ENCODE peak calls at places on chromosomes 7 and 10, in nine cellular contexts. One of them, this sample, is unnamed. For H3K36me3, the result is how much of the 10 kb centered on the place peaks cover.

GRCh38 chr10:69416695-69417094 is at the start of gene TACR2:
- DNase-seq in suprapubic skin: no peak
- DNase-seq in breast epithelium: no peak
- DNase-seq in HepG2: no peak
- DNase-seq in body of pancreas: no peak
- DNase-seq in IMR-90: no peak
- DNase-seq in Peyer's patch: no peak
- DNase-seq in gastrocnemius medialis: no peak
- DNase-seq in sigmoid colon: peak
- DNase-seq in this sample: no peak

GRCh38 chr10:106682175-106682574 is 482.3 kb downstream of the SORCS1 start:
- DNase-seq in sigmoid colon: no peak
- DNase-seq in body of pancreas: no peak
- DNase-seq in suprapubic skin: no peak
- DNase-seq in breast epithelium: no peak
- DNase-seq in Peyer's patch: no peak
- DNase-seq in IMR-90: peak
- DNase-seq in HepG2: no peak
- DNase-seq in gastrocnemius medialis: no peak
- DNase-seq in this sample: no peak

GRCh38 chr10:66714741-66715140 is 211.1 kb upstream of the LRRTM3 start:
- DNase-seq in suprapubic skin: no peak
- DNase-seq in breast epithelium: no peak
- DNase-seq in HepG2: no peak
- DNase-seq in body of pancreas: no peak
- DNase-seq in gastrocnemius medialis: no peak
- DNase-seq in IMR-90: peak
- DNase-seq in sigmoid colon: no peak
- DNase-seq in Peyer's patch: no peak
- DNase-seq in this sample: no peak

GRCh38 chr7:80552304-80552703 is 40.4 kb upstream of the GNAT3 start:
- DNase-seq in gastrocnemius medialis: no peak
- DNase-seq in breast epithelium: no peak
- DNase-seq in sigmoid colon: no peak
- DNase-seq in body of pancreas: no peak
- DNase-seq in suprapubic skin: no peak
- DNase-seq in IMR-90: peak
- DNase-seq in HepG2: no peak
- DNase-seq in Peyer's patch: no peak
- DNase-seq in this sample: no peak

GRCh38 chr7:98034044-98035035 is 44.3 kb upstream of the OCM2 start:
- DNase-seq in IMR-90: no peak
- DNase-seq in gastrocnemius medialis: no peak
- DNase-seq in suprapubic skin: no peak
- DNase-seq in breast epithelium: peak
- DNase-seq in sigmoid colon: no peak
- DNase-seq in Peyer's patch: no peak
- DNase-seq in body of pancreas: no peak
- DNase-seq in HepG2: no peak
- DNase-seq in this sample: no peak

GRCh38 chr10:123301077-123301875 is 147.1 kb downstream of the BUB3 start:
- DNase-seq in HepG2: no peak
- DNase-seq in gastrocnemius medialis: no peak
- DNase-seq in sigmoid colon: no peak
- DNase-seq in breast epithelium: no peak
- DNase-seq in IMR-90: no peak
- DNase-seq in Peyer's patch: no peak
- DNase-seq in body of pancreas: peak
- DNase-seq in suprapubic skin: no peak
- DNase-seq in this sample: no peak

GRCh38 chr7:38502289-38502688 is 128.9 kb downstream of the AMPH start:
- DNase-seq in IMR-90: no peak
- DNase-seq in body of pancreas: no peak
- DNase-seq in Peyer's patch: no peak
- DNase-seq in suprapubic skin: no peak
- DNase-seq in HepG2: no peak
- DNase-seq in breast epithelium: no peak
- DNase-seq in gastrocnemius medialis: no peak
- DNase-seq in sigmoid colon: no peak
- DNase-seq in this sample: no peak

GRCh38 chr10:121702351-121703320 is 104.4 kb upstream of the FGFR2 start:
- DNase-seq in HepG2: peak
- DNase-seq in sigmoid colon: no peak
- DNase-seq in gastrocnemius medialis: no peak
- DNase-seq in Peyer's patch: no peak
- DNase-seq in body of pancreas: no peak
- DNase-seq in IMR-90: peak
- DNase-seq in suprapubic skin: no peak
- DNase-seq in breast epithelium: no peak
- DNase-seq in this sample: no peak

GRCh38 chr7:111113263-111114017 is 22.5 kb downstream of the LRRN3 start:
- DNase-seq in sigmoid colon: no peak
- DNase-seq in body of pancreas: no peak
- DNase-seq in HepG2: peak
- DNase-seq in suprapubic skin: no peak
- DNase-seq in breast epithelium: no peak
- DNase-seq in IMR-90: peak
- DNase-seq in Peyer's patch: no peak
- DNase-seq in gastrocnemius medialis: no peak
- DNase-seq in this sample: no peak

GRCh38 chr7:111560773-111561658 is 1.3 kb downstream of the IMMP2L start:
- DNase-seq in gastrocnemius medialis: no peak
- DNase-seq in Peyer's patch: no peak
- DNase-seq in HepG2: peak
- DNase-seq in breast epithelium: no peak
- DNase-seq in suprapubic skin: no peak
- DNase-seq in body of pancreas: no peak
- DNase-seq in IMR-90: peak
- DNase-seq in sigmoid colon: no peak
- DNase-seq in this sample: no peak

GRCh38 chr7:77827999-77828398 is 29.4 kb downstream of the PHTF2 start:
- DNase-seq in IMR-90: no peak
- DNase-seq in sigmoid colon: no peak
- DNase-seq in breast epithelium: no peak
- DNase-seq in suprapubic skin: no peak
- DNase-seq in Peyer's patch: no peak
- DNase-seq in HepG2: no peak
- DNase-seq in gastrocnemius medialis: no peak
- DNase-seq in body of pancreas: no peak
- DNase-seq in this sample: no peak

GRCh38 chr7:5429857-5430611 is 6.4 kb upstream of the TNRC18 start:
- DNase-seq in suprapubic skin: no peak
- DNase-seq in breast epithelium: peak
- DNase-seq in HepG2: no peak
- DNase-seq in gastrocnemius medialis: no peak
- DNase-seq in Peyer's patch: peak
- DNase-seq in body of pancreas: no peak
- DNase-seq in sigmoid colon: peak
- DNase-seq in IMR-90: peak
- DNase-seq in this sample: no peak

GRCh38 chr7:78576196-78576595 is 777.6 kb downstream of the PHTF2 start:
- DNase-seq in IMR-90: peak
- DNase-seq in suprapubic skin: no peak
- DNase-seq in sigmoid colon: no peak
- DNase-seq in gastrocnemius medialis: no peak
- DNase-seq in body of pancreas: no peak
- DNase-seq in Peyer's patch: no peak
- DNase-seq in HepG2: no peak
- DNase-seq in breast epithelium: no peak
- DNase-seq in this sample: no peak

GRCh38 chr10:12484945-12485805 is 135.8 kb downstream of the CAMK1D start:
- DNase-seq in body of pancreas: peak
- DNase-seq in HepG2: peak
- DNase-seq in breast epithelium: no peak
- DNase-seq in suprapubic skin: no peak
- DNase-seq in Peyer's patch: peak
- DNase-seq in gastrocnemius medialis: peak
- DNase-seq in sigmoid colon: no peak
- DNase-seq in IMR-90: no peak
- DNase-seq in this sample: no peak

GRCh38 chr10:69490876-69491275 is 39.6 kb downstream of the TSPAN15 start:
- DNase-seq in sigmoid colon: peak
- DNase-seq in gastrocnemius medialis: no peak
- DNase-seq in suprapubic skin: peak
- DNase-seq in HepG2: no peak
- DNase-seq in Peyer's patch: no peak
- DNase-seq in body of pancreas: no peak
- DNase-seq in IMR-90: no peak
- DNase-seq in breast epithelium: no peak
- DNase-seq in this sample: no peak

GRCh38 chr7:107939472-107940145 is 48.6 kb downstream of the DLD start:
- DNase-seq in gastrocnemius medialis: no peak
- DNase-seq in suprapubic skin: no peak
- DNase-seq in sigmoid colon: peak
- DNase-seq in body of pancreas: no peak
- DNase-seq in HepG2: no peak
- DNase-seq in breast epithelium: no peak
- DNase-seq in IMR-90: peak
- DNase-seq in Peyer's patch: peak
- DNase-seq in this sample: no peak

DNA sequence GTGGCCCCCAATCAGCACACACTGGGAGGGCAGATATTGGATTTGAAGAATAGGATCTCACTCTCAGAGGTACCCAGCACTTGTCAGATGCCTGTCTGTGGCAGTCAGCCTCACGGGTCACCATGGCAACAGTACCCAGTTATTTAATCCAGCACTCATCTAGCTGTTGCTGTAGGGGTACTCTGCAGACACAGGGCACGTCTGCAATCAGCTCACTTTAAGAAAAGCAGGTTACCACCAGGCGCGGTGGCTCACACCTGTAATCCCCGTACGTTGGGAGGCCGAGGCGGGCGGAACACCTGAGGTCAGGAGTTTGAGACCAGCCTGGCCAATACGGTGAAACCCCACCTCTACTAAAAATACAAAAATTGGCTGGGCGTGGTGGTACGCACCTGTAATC is 11.9 kb downstream of the SFXN4 start:
- DNase-seq in sigmoid colon: peak
- DNase-seq in gastrocnemius medialis: no peak
- DNase-seq in Peyer's patch: no peak
- DNase-seq in suprapubic skin: no peak
- DNase-seq in body of pancreas: no peak
- DNase-seq in breast epithelium: no peak
- DNase-seq in HepG2: no peak
- DNase-seq in IMR-90: no peak
- DNase-seq in this sample: no peak
- H3K36me3 ChIP-seq in sigmoid colon: half or more
- H3K36me3 ChIP-seq in gastrocnemius medialis: half or more
- H3K36me3 ChIP-seq in Peyer's patch: half or more
- H3K36me3 ChIP-seq in suprapubic skin: half or more
- H3K36me3 ChIP-seq in body of pancreas: under half
- H3K36me3 ChIP-seq in breast epithelium: under half
- H3K36me3 ChIP-seq in HepG2: under half
- H3K36me3 ChIP-seq in IMR-90: under half
- H3K36me3 ChIP-seq in this sample: half or more

DNA sequence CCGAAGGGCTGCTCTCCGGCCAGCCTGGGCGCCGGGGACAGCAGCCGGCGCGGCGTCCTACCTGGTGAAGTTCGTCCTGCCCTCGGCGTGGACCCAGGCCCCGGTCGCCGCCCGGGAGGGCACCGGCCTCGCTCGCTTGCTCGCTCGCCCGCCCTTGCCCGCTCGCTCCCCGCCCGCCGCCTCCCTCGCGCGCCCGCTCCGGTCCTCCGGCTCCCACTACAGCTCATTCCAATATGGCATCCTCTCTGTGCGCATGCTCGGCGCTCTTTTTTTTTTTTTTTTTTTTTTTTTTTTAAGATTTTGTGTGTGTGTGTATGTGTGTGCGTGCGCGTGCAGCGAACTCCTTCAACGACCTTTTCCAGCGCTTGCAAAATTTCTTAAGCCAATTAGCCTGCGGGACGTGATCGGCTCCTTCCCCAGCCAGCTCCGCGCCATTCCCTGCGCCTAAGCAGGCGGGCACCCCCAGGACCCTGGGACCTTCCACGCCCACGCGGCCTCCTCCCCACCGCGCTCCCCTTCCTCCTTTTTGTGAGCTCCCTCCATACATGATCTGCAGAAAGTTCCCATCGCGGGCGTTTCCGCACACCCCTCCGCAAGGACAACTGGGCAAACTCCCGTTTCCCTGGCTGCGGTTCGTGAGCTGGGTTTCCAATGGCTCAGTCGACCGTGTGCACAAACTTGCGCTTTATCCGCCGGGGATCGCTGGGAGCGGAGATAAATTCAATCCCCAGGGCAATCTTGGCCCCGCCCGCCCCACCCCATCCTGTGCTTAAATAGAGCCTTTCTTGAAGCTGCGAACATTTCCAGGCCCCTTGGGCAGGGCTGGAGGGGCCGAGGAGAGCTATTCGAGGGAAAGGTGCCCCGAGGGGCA is at the start of gene SFMBT2:
- DNase-seq in IMR-90: peak
- DNase-seq in sigmoid colon: peak
- DNase-seq in gastrocnemius medialis: peak
- DNase-seq in suprapubic skin: no peak
- DNase-seq in Peyer's patch: peak
- DNase-seq in body of pancreas: peak
- DNase-seq in HepG2: no peak
- DNase-seq in breast epithelium: no peak
- DNase-seq in this sample: no peak
- TF ChIP-seq POLR2A in IMR-90: no peak
- TF ChIP-seq POLR2A in sigmoid colon: no peak
- TF ChIP-seq POLR2A in gastrocnemius medialis: peak
- TF ChIP-seq POLR2A in suprapubic skin: no peak
- TF ChIP-seq POLR2A in Peyer's patch: no peak
- TF ChIP-seq POLR2A in body of pancreas: no peak
- TF ChIP-seq POLR2A in HepG2: no peak
- TF ChIP-seq POLR2A in breast epithelium: no peak
- TF ChIP-seq POLR2A in this sample: no peak

GRCh38 chr10:70872281-70872680 is 16.1 kb downstream of the PCBD1 start:
- DNase-seq in HepG2: no peak
- DNase-seq in suprapubic skin: no peak
- DNase-seq in IMR-90: no peak
- DNase-seq in breast epithelium: no peak
- DNase-seq in body of pancreas: no peak
- DNase-seq in sigmoid colon: no peak
- DNase-seq in Peyer's patch: peak
- DNase-seq in gastrocnemius medialis: no peak
- DNase-seq in this sample: no peak
- H3K36me3 ChIP-seq in HepG2: under half
- H3K36me3 ChIP-seq in suprapubic skin: half or more
- H3K36me3 ChIP-seq in IMR-90: under half
- H3K36me3 ChIP-seq in breast epithelium: under half
- H3K36me3 ChIP-seq in body of pancreas: under half
- H3K36me3 ChIP-seq in sigmoid colon: half or more
- H3K36me3 ChIP-seq in Peyer's patch: half or more
- H3K36me3 ChIP-seq in gastrocnemius medialis: under half
- H3K36me3 ChIP-seq in this sample: under half

DNA sequence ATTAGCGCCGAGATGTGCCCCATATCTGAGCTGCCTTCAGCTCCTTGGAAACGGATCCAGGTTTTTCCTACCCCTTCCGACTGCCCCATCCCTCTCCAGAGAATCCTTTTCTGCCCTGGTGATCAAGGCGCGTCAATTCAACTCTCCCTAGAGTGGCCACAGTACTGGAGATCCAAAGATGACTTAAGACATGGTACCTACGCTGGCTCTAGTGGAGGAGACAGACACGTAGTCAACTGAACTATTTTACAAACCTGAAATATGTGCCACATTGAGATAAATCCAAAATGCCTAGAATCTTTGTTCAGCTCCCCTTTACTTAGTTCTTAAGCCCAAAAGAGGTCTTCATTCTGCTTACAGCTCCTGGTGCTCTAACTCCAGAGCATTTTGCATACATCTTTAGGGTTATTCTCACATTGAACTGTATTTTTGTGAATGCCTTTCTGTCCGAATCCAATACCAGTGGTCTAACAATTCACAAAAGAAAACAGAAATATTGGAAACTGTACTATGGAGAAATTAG is 444 bp upstream of the TNPO3 start:
- DNase-seq in body of pancreas: no peak
- DNase-seq in gastrocnemius medialis: no peak
- DNase-seq in suprapubic skin: no peak
- DNase-seq in Peyer's patch: no peak
- DNase-seq in IMR-90: no peak
- DNase-seq in breast epithelium: no peak
- DNase-seq in sigmoid colon: no peak
- DNase-seq in HepG2: no peak
- DNase-seq in this sample: no peak
- TF ChIP-seq POLR2A in body of pancreas: no peak
- TF ChIP-seq POLR2A in gastrocnemius medialis: no peak
- TF ChIP-seq POLR2A in suprapubic skin: no peak
- TF ChIP-seq POLR2A in Peyer's patch: no peak
- TF ChIP-seq POLR2A in IMR-90: no peak
- TF ChIP-seq POLR2A in breast epithelium: no peak
- TF ChIP-seq POLR2A in sigmoid colon: no peak
- TF ChIP-seq POLR2A in HepG2: no peak
- TF ChIP-seq POLR2A in this sample: no peak

This sample was measured in esophagus squamous epithelium.